ENCODE peak calls at places on chromosomes 3 and 15, in nine cellular contexts. T is anterior cingulate cortex, H is mesendoderm, Q is AG04449, S is fibroblast of lung, V is M059J, D is suprapubic skin, B is AG20443, P is AG09309. X is an unnamed sample.
A peak's percentile ranks its signal among the peaks of the same experiment; 100 is the strongest.

GRCh38 chr15:89761929-89762328 is 10.9 kb upstream of the MESP1 start:
- DNase-seq in T (no peak), H (no peak), Q (no peak), S (no peak), V (no peak), D (no peak), B (no peak), P (no peak), X (no peak)

GRCh38 chr3:148937477-148937876 is 53.9 kb upstream of the GYG1 start:
- DNase-seq in T (no peak), H (no peak), Q (no peak), S (peak; percentile 51), V (peak; percentile 35), D (no peak), B (no peak), P (no peak), X (no peak)

GRCh38 chr15:36858423-36858822 is 241.9 kb downstream of the MEIS2 start:
- DNase-seq in T (no peak), H (no peak), Q (no peak), S (no peak), V (no peak), D (no peak), B (no peak), P (no peak), X (no peak)

GRCh38 chr15:40063563-40064011 is 24.6 kb upstream of the SRP14 start:
- DNase-seq in T (peak; percentile 59), H (no peak), Q (no peak), S (peak; percentile 46), V (peak; percentile 97), D (no peak), B (peak; percentile 73), P (no peak), X (no peak)

GRCh38 chr15:68374346-68374745 is 57.6 kb downstream of the ITGA11 start:
- DNase-seq in T (no peak), H (no peak), Q (no peak), S (no peak), V (no peak), D (peak; percentile 64), B (no peak), P (no peak), X (no peak)

GRCh38 chr3:36937492-36937891 is 7.4 kb downstream of the TRANK1 start:
- DNase-seq in T (no peak), H (no peak), Q (no peak), S (no peak), V (peak; percentile 29), D (no peak), B (no peak), P (no peak), X (no peak)

GRCh38 chr3:37907906-37908305 is 46.2 kb downstream of the CTDSPL start:
- DNase-seq in T (peak; percentile 35), H (no peak), Q (no peak), S (no peak), V (no peak), D (no peak), B (no peak), P (no peak), X (no peak)

GRCh38 chr3:156298014-156298413 is 177.6 kb downstream of the KCNAB1 start:
- DNase-seq in T (no peak), H (no peak), Q (no peak), S (no peak), V (no peak), D (no peak), B (no peak), P (no peak), X (no peak)

GRCh38 chr3:190338717-190339116 is 16.5 kb upstream of the CLDN1 start:
- DNase-seq in T (no peak), H (no peak), Q (no peak), S (no peak), V (peak; percentile 87), D (no peak), B (no peak), P (no peak), X (peak; percentile 69)

GRCh38 chr15:73329501-73330200 is 39.1 kb downstream of the HCN4 start:
- DNase-seq in T (no peak), H (no peak), Q (no peak), S (no peak), V (no peak), D (no peak), B (no peak), P (no peak), X (no peak)

GRCh38 chr15:35693887-35694286 is 147.9 kb upstream of the DPH6 start:
- DNase-seq in T (no peak), H (no peak), Q (no peak), S (no peak), V (no peak), D (no peak), B (no peak), P (no peak), X (no peak)

GRCh38 chr3:13477946-13478345 is 2.2 kb upstream of the HDAC11 start:
- DNase-seq in T (no peak), H (no peak), Q (no peak), S (no peak), V (no peak), D (no peak), B (no peak), P (no peak), X (no peak)

GRCh38 chr15:80310776-80311175 is 58.8 kb upstream of the CTXND1 start:
- DNase-seq in T (no peak), H (no peak), Q (no peak), S (no peak), V (peak; percentile 21), D (no peak), B (no peak), P (no peak), X (no peak)

GRCh38 chr15:89673162-89673506 is 6.0 kb downstream of the PLIN1 start:
- DNase-seq in T (no peak), H (peak; percentile 84), Q (no peak), S (no peak), V (no peak), D (no peak), B (no peak), P (no peak), X (peak; percentile 54)

GRCh38 chr15:67831363-67831762 is 6.1 kb downstream of the SKOR1 start:
- DNase-seq in T (no peak), H (no peak), Q (no peak), S (no peak), V (no peak), D (no peak), B (no peak), P (no peak), X (no peak)

GRCh38 chr15:49990835-49991540 is 128.0 kb downstream of the ATP8B4 start:
- DNase-seq in T (no peak), H (no peak), Q (peak; percentile 33), S (peak; percentile 82), V (peak; percentile 15), D (no peak), B (peak; percentile 22), P (peak; percentile 8), X (no peak)

GRCh38 chr15:60476713-60477112 is 2.2 kb downstream of the ICE2 start:
- DNase-seq in T (no peak), H (no peak), Q (peak; percentile 52), S (no peak), V (peak; percentile 38), D (no peak), B (peak; percentile 20), P (peak; percentile 18), X (no peak)

GRCh38 chr15:101542306-101543025 is 53.0 kb upstream of the PCSK6 start:
- DNase-seq in T (no peak), H (no peak), Q (no peak), S (no peak), V (no peak), D (no peak), B (no peak), P (no peak), X (no peak)

GRCh38 chr15:40054746-40055575 is 16.0 kb upstream of the SRP14 start:
- DNase-seq in T (no peak), H (no peak), Q (no peak), S (peak; percentile 67), V (peak; percentile 96), D (peak; percentile 74), B (no peak), P (no peak), X (no peak)